ENCODE peak calls at places on chromosomes 16 and 17, in nine cellular contexts. One of them, this sample, is unnamed.

GRCh38 chr16:1174477-1175357 is 21.8 kb downstream of the CACNA1H start:
- DNase-seq in adrenal gland: no peak
- DNase-seq in vagina: no peak
- DNase-seq in esophagus muscularis mucosa: no peak
- DNase-seq in BE2C: no peak
- DNase-seq in suprapubic skin: no peak
- DNase-seq in heart right ventricle: no peak
- DNase-seq in colonic mucosa: no peak
- DNase-seq in neural progenitor cell: no peak
- DNase-seq in this sample: no peak

GRCh38 chr16:16029431-16030011 is 80.1 kb downstream of the ABCC1 start:
- DNase-seq in adrenal gland: no peak
- DNase-seq in vagina: no peak
- DNase-seq in esophagus muscularis mucosa: no peak
- DNase-seq in BE2C: no peak
- DNase-seq in suprapubic skin: no peak
- DNase-seq in heart right ventricle: no peak
- DNase-seq in colonic mucosa: no peak
- DNase-seq in neural progenitor cell: no peak
- DNase-seq in this sample: no peak

GRCh38 chr17:47959825-47960655 is 2.4 kb upstream of the PRR15L start:
- DNase-seq in adrenal gland: no peak
- DNase-seq in vagina: no peak
- DNase-seq in esophagus muscularis mucosa: no peak
- DNase-seq in BE2C: no peak
- DNase-seq in suprapubic skin: no peak
- DNase-seq in heart right ventricle: no peak
- DNase-seq in colonic mucosa: peak
- DNase-seq in neural progenitor cell: no peak
- DNase-seq in this sample: no peak

GRCh38 chr16:81752225-81752875 is 26.7 kb upstream of the PLCG2 start:
- DNase-seq in adrenal gland: peak
- DNase-seq in vagina: no peak
- DNase-seq in esophagus muscularis mucosa: peak
- DNase-seq in BE2C: no peak
- DNase-seq in suprapubic skin: no peak
- DNase-seq in heart right ventricle: peak
- DNase-seq in colonic mucosa: peak
- DNase-seq in neural progenitor cell: no peak
- DNase-seq in this sample: peak

GRCh38 chr16:30787613-30788378 is 791 bp upstream of the ZNF629 start:
- DNase-seq in adrenal gland: no peak
- DNase-seq in vagina: no peak
- DNase-seq in esophagus muscularis mucosa: no peak
- DNase-seq in BE2C: no peak
- DNase-seq in suprapubic skin: no peak
- DNase-seq in heart right ventricle: no peak
- DNase-seq in colonic mucosa: peak
- DNase-seq in neural progenitor cell: no peak
- DNase-seq in this sample: no peak

GRCh38 chr16:70552675-70553074 is 29.1 kb downstream of the SF3B3 start:
- DNase-seq in adrenal gland: no peak
- DNase-seq in vagina: no peak
- DNase-seq in esophagus muscularis mucosa: no peak
- DNase-seq in BE2C: no peak
- DNase-seq in suprapubic skin: no peak
- DNase-seq in heart right ventricle: no peak
- DNase-seq in colonic mucosa: no peak
- DNase-seq in neural progenitor cell: no peak
- DNase-seq in this sample: no peak

GRCh38 chr16:2473425-2473926 is 1.5 kb upstream of the TBC1D24 start:
- DNase-seq in adrenal gland: no peak
- DNase-seq in vagina: no peak
- DNase-seq in esophagus muscularis mucosa: no peak
- DNase-seq in BE2C: no peak
- DNase-seq in suprapubic skin: no peak
- DNase-seq in heart right ventricle: no peak
- DNase-seq in colonic mucosa: no peak
- DNase-seq in neural progenitor cell: peak
- DNase-seq in this sample: no peak

GRCh38 chr17:79691931-79692330 is 38.8 kb upstream of the ENPP7 start:
- DNase-seq in adrenal gland: no peak
- DNase-seq in vagina: no peak
- DNase-seq in esophagus muscularis mucosa: no peak
- DNase-seq in BE2C: no peak
- DNase-seq in suprapubic skin: no peak
- DNase-seq in heart right ventricle: peak
- DNase-seq in colonic mucosa: no peak
- DNase-seq in neural progenitor cell: no peak
- DNase-seq in this sample: no peak

GRCh38 chr17:5050281-5050680 is 15.1 kb upstream of the SLC52A1 start:
- DNase-seq in adrenal gland: no peak
- DNase-seq in vagina: no peak
- DNase-seq in esophagus muscularis mucosa: no peak
- DNase-seq in BE2C: no peak
- DNase-seq in suprapubic skin: no peak
- DNase-seq in heart right ventricle: no peak
- DNase-seq in colonic mucosa: no peak
- DNase-seq in neural progenitor cell: no peak
- DNase-seq in this sample: no peak

GRCh38 chr17:2711608-2712299 is at the start of gene CLUH:
- DNase-seq in adrenal gland: peak
- DNase-seq in vagina: no peak
- DNase-seq in esophagus muscularis mucosa: peak
- DNase-seq in BE2C: peak
- DNase-seq in suprapubic skin: peak
- DNase-seq in heart right ventricle: peak
- DNase-seq in colonic mucosa: peak
- DNase-seq in neural progenitor cell: peak
- DNase-seq in this sample: peak

DNA sequence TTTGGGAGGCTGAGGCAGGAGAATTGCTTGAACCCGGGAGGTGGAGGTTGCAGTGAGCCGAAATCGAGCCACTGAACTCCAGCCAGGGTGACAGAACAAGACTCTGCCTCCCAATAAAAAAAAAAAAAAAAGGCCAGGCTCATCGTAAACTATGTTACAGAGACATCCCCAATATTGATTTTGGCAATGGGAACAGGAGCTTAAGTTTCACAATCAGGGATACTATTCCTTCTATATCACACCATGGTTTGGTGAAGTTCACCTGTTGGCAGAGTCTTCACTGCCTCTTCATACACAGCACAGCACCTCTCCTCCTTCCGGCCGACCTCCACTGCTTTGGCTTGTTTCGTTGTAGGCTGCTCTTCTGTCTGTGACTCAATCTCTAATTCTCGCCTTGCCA is 21.2 kb downstream of the UTP6 start:
- DNase-seq in adrenal gland: no peak
- DNase-seq in vagina: no peak
- DNase-seq in esophagus muscularis mucosa: no peak
- DNase-seq in BE2C: no peak
- DNase-seq in suprapubic skin: peak
- DNase-seq in heart right ventricle: no peak
- DNase-seq in colonic mucosa: no peak
- DNase-seq in neural progenitor cell: no peak
- DNase-seq in this sample: no peak
- H3K4me3 ChIP-seq in adrenal gland: no peak
- H3K4me3 ChIP-seq in vagina: no peak
- H3K4me3 ChIP-seq in esophagus muscularis mucosa: no peak
- H3K4me3 ChIP-seq in BE2C: no peak
- H3K4me3 ChIP-seq in suprapubic skin: no peak
- H3K4me3 ChIP-seq in heart right ventricle: no peak
- H3K4me3 ChIP-seq in colonic mucosa: no peak
- H3K4me3 ChIP-seq in neural progenitor cell: no peak
- H3K4me3 ChIP-seq in this sample: no peak

GRCh38 chr16:10980811-10981210 is 36.4 kb downstream of the CLEC16A start:
- DNase-seq in adrenal gland: no peak
- DNase-seq in vagina: no peak
- DNase-seq in esophagus muscularis mucosa: no peak
- DNase-seq in BE2C: no peak
- DNase-seq in suprapubic skin: no peak
- DNase-seq in heart right ventricle: no peak
- DNase-seq in colonic mucosa: no peak
- DNase-seq in neural progenitor cell: no peak
- DNase-seq in this sample: no peak

GRCh38 chr16:10982430-10983174 is 38.2 kb downstream of the CLEC16A start:
- DNase-seq in adrenal gland: no peak
- DNase-seq in vagina: no peak
- DNase-seq in esophagus muscularis mucosa: no peak
- DNase-seq in BE2C: no peak
- DNase-seq in suprapubic skin: no peak
- DNase-seq in heart right ventricle: no peak
- DNase-seq in colonic mucosa: no peak
- DNase-seq in neural progenitor cell: no peak
- DNase-seq in this sample: no peak

GRCh38 chr16:10983175-10983558 is 38.8 kb downstream of the CLEC16A start:
- DNase-seq in adrenal gland: no peak
- DNase-seq in vagina: no peak
- DNase-seq in esophagus muscularis mucosa: no peak
- DNase-seq in BE2C: no peak
- DNase-seq in suprapubic skin: no peak
- DNase-seq in heart right ventricle: no peak
- DNase-seq in colonic mucosa: peak
- DNase-seq in neural progenitor cell: no peak
- DNase-seq in this sample: no peak

GRCh38 chr16:10979717-10980601 is 35.6 kb downstream of the CLEC16A start:
- DNase-seq in adrenal gland: no peak
- DNase-seq in vagina: no peak
- DNase-seq in esophagus muscularis mucosa: no peak
- DNase-seq in BE2C: no peak
- DNase-seq in suprapubic skin: peak
- DNase-seq in heart right ventricle: no peak
- DNase-seq in colonic mucosa: peak
- DNase-seq in neural progenitor cell: no peak
- DNase-seq in this sample: no peak

DNA sequence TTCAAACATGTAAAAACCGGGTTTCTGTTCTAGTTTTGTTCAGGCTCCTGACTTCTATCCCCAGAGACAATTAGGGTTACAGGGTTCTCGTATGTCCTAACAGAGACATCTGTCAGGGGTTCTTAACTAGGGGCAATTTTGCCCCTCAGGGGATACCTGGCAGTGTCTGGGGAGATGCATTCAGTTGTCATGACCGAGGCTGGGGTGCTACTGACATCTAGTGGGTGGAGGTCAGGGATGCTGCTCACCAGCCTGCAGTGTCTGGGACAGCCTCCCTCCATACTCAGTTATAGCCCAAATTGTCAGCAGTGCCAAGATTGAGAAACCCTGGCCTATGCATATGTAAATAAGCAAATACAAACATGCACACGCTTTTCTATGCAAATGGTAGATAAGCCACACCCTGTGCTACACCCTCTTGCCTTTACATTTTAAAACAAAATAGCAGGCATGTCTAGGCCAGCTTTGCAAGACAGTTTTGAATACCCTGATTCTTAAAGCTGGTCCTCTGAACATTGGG is 37.4 kb downstream of the CLEC16A start:
- DNase-seq in adrenal gland: no peak
- DNase-seq in vagina: no peak
- DNase-seq in esophagus muscularis mucosa: no peak
- DNase-seq in BE2C: peak
- DNase-seq in suprapubic skin: no peak
- DNase-seq in heart right ventricle: no peak
- DNase-seq in colonic mucosa: no peak
- DNase-seq in neural progenitor cell: no peak
- DNase-seq in this sample: no peak
- TF ChIP-seq CTCF in adrenal gland: no peak
- TF ChIP-seq CTCF in vagina: no peak
- TF ChIP-seq CTCF in esophagus muscularis mucosa: no peak
- TF ChIP-seq CTCF in BE2C: peak
- TF ChIP-seq CTCF in suprapubic skin: peak
- TF ChIP-seq CTCF in heart right ventricle: no peak
- TF ChIP-seq CTCF in colonic mucosa: no peak
- TF ChIP-seq CTCF in neural progenitor cell: peak
- TF ChIP-seq CTCF in this sample: peak

GRCh38 chr16:85569039-85569614 is 44.0 kb upstream of the GSE1 start:
- DNase-seq in adrenal gland: no peak
- DNase-seq in vagina: no peak
- DNase-seq in esophagus muscularis mucosa: no peak
- DNase-seq in BE2C: no peak
- DNase-seq in suprapubic skin: no peak
- DNase-seq in heart right ventricle: no peak
- DNase-seq in colonic mucosa: no peak
- DNase-seq in neural progenitor cell: no peak
- DNase-seq in this sample: no peak

GRCh38 chr16:85570735-85571562 is 42.2 kb upstream of the GSE1 start:
- DNase-seq in adrenal gland: no peak
- DNase-seq in vagina: no peak
- DNase-seq in esophagus muscularis mucosa: no peak
- DNase-seq in BE2C: no peak
- DNase-seq in suprapubic skin: no peak
- DNase-seq in heart right ventricle: peak
- DNase-seq in colonic mucosa: no peak
- DNase-seq in neural progenitor cell: no peak
- DNase-seq in this sample: peak

GRCh38 chr16:85569615-85570212 is 43.4 kb upstream of the GSE1 start:
- DNase-seq in adrenal gland: peak
- DNase-seq in vagina: no peak
- DNase-seq in esophagus muscularis mucosa: no peak
- DNase-seq in BE2C: no peak
- DNase-seq in suprapubic skin: no peak
- DNase-seq in heart right ventricle: no peak
- DNase-seq in colonic mucosa: no peak
- DNase-seq in neural progenitor cell: no peak
- DNase-seq in this sample: peak

GRCh38 chr16:85571563-85571812 is 41.6 kb upstream of the GSE1 start:
- DNase-seq in adrenal gland: no peak
- DNase-seq in vagina: no peak
- DNase-seq in esophagus muscularis mucosa: no peak
- DNase-seq in BE2C: no peak
- DNase-seq in suprapubic skin: no peak
- DNase-seq in heart right ventricle: no peak
- DNase-seq in colonic mucosa: no peak
- DNase-seq in neural progenitor cell: no peak
- DNase-seq in this sample: no peak

DNA sequence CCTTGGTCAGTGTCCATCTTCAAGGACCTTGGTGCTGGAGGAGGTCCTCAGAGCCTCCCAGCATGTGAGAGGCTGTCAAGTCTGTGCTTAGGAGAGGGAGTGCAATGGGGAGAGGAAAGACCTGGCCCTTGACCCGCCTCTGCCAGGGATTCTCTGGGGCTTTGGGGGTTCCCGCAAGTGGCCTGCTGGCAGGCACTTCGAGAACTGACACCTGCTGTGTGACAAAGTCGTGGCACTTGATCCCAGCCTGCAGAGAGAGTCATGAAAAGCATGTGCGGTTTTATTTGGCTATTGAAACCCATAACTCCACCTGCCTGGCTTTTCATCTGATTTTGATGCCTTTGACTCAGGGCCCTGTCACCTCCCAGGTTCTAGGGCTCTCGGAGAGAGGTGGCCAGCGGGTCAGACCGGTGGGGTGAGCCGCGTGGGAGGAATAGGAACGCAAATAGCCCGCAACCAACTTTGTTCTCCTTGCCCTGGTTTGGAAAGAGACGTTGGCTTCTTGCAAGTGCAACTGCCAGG is 42.8 kb upstream of the GSE1 start:
- DNase-seq in adrenal gland: no peak
- DNase-seq in vagina: no peak
- DNase-seq in esophagus muscularis mucosa: no peak
- DNase-seq in BE2C: no peak
- DNase-seq in suprapubic skin: no peak
- DNase-seq in heart right ventricle: no peak
- DNase-seq in colonic mucosa: no peak
- DNase-seq in neural progenitor cell: no peak
- DNase-seq in this sample: no peak
- H3K4me3 ChIP-seq in adrenal gland: no peak
- H3K4me3 ChIP-seq in vagina: no peak
- H3K4me3 ChIP-seq in esophagus muscularis mucosa: no peak
- H3K4me3 ChIP-seq in BE2C: no peak
- H3K4me3 ChIP-seq in suprapubic skin: no peak
- H3K4me3 ChIP-seq in heart right ventricle: no peak
- H3K4me3 ChIP-seq in colonic mucosa: no peak
- H3K4me3 ChIP-seq in neural progenitor cell: no peak
- H3K4me3 ChIP-seq in this sample: peak

GRCh38 chr16:56203052-56203451 is 11.8 kb downstream of the GNAO1 start:
- DNase-seq in adrenal gland: no peak
- DNase-seq in vagina: no peak
- DNase-seq in esophagus muscularis mucosa: no peak
- DNase-seq in BE2C: peak
- DNase-seq in suprapubic skin: no peak
- DNase-seq in heart right ventricle: peak
- DNase-seq in colonic mucosa: no peak
- DNase-seq in neural progenitor cell: peak
- DNase-seq in this sample: peak
- TF ChIP-seq CTCF in adrenal gland: peak
- TF ChIP-seq CTCF in vagina: no peak
- TF ChIP-seq CTCF in esophagus muscularis mucosa: no peak
- TF ChIP-seq CTCF in BE2C: peak
- TF ChIP-seq CTCF in suprapubic skin: no peak
- TF ChIP-seq CTCF in heart right ventricle: peak
- TF ChIP-seq CTCF in colonic mucosa: peak
- TF ChIP-seq CTCF in neural progenitor cell: peak
- TF ChIP-seq CTCF in this sample: peak